ENCODE peak calls at places on chromosome 1, in seven cellular contexts. Q is pons, F is testis, N is AG09309, G is tibial artery, C is SHP77, J is HTR-8/SVneo. E is an unnamed sample.

GRCh38 chr1:220789532-220790147 is 2.9 kb downstream of the MTARC1 start:
- DNase-seq in Q (no peak), F (no peak), N (peak), G (no peak), C (no peak), J (no peak), E (no peak)

GRCh38 chr1:232428781-232429530 is 201.0 kb downstream of the SIPA1L2 start:
- DNase-seq in Q (no peak), F (no peak), N (peak), G (no peak), C (no peak), J (peak), E (no peak)

GRCh38 chr1:203051841-203052324 is 25.6 kb downstream of the PPFIA4 start:
- DNase-seq in Q (no peak), F (no peak), N (no peak), G (no peak), C (peak), J (no peak), E (no peak)

GRCh38 chr1:100950776-100951175 is 54.9 kb downstream of the SLC30A7 start:
- DNase-seq in Q (no peak), F (no peak), N (peak), G (no peak), C (no peak), J (peak), E (no peak)

GRCh38 chr1:76659171-76659940 is 207.9 kb upstream of the ST6GALNAC5 start:
- DNase-seq in Q (no peak), F (no peak), N (no peak), G (no peak), C (no peak), J (no peak), E (no peak)

GRCh38 chr1:86825294-86825693 is 88.6 kb downstream of the SELENOF start:
- DNase-seq in Q (no peak), F (peak), N (no peak), G (no peak), C (no peak), J (no peak), E (no peak)

GRCh38 chr1:228004331-228004871 is 2.4 kb upstream of the WNT3A start:
- DNase-seq in Q (no peak), F (no peak), N (no peak), G (no peak), C (no peak), J (peak), E (peak)

GRCh38 chr1:231124746-231125145 is 37.1 kb upstream of the TRIM67 start:
- DNase-seq in Q (peak), F (no peak), N (no peak), G (no peak), C (no peak), J (no peak), E (no peak)

GRCh38 chr1:226064816-226065248 is 2.3 kb downstream of the H3-3A start:
- DNase-seq in Q (peak), F (peak), N (no peak), G (no peak), C (peak), J (peak), E (no peak)

GRCh38 chr1:176243746-176244145 is 36.7 kb upstream of the COP1 start:
- DNase-seq in Q (no peak), F (no peak), N (no peak), G (no peak), C (no peak), J (no peak), E (no peak)

GRCh38 chr1:181660621-181661020 is 177.3 kb downstream of the CACNA1E start:
- DNase-seq in Q (no peak), F (no peak), N (no peak), G (no peak), C (no peak), J (no peak), E (no peak)

GRCh38 chr1:78420688-78421087 is 70.1 kb upstream of the PTGFR start:
- DNase-seq in Q (no peak), F (no peak), N (no peak), G (no peak), C (no peak), J (no peak), E (no peak)

GRCh38 chr1:181669209-181669608 is 185.9 kb downstream of the CACNA1E start:
- DNase-seq in Q (no peak), F (no peak), N (no peak), G (no peak), C (no peak), J (no peak), E (no peak)

GRCh38 chr1:161763522-161764098 is 2.5 kb upstream of the ATF6 start:
- DNase-seq in Q (no peak), F (no peak), N (no peak), G (no peak), C (peak), J (no peak), E (no peak)

GRCh38 chr1:113905435-113905861 is 322 bp downstream of the DCLRE1B start:
- DNase-seq in Q (peak), F (peak), N (no peak), G (no peak), C (no peak), J (no peak), E (no peak)